ENCODE peak calls at places on chromosomes 2 and 18, in six cellular contexts. T is SHP77 treated with DMSO at 0.1 percent for 48 hours; U is fibroblast of mammary gland; P is stimulated activated CD4-positive, alpha-beta T cell treated with anti-CD3 and anti-CD28 coated beads, Interleukin-4, amount 100 ng/mL, for 1 hour; Y is ovary; V is T-helper 1 cell. C is an unnamed sample.

GRCh38 chr2:233020454-233020853 is 7.4 kb upstream of the NGEF start:
- DNase-seq in T (no peak), U (no peak), P (no peak), Y (no peak), V (no peak), C (no peak)

GRCh38 chr2:23662941-23663729 is 263.8 kb downstream of the ATAD2B start:
- DNase-seq in T (no peak), U (no peak), P (no peak), Y (peak; percentile 56), V (no peak), C (no peak)

GRCh38 chr2:9377461-9378097 is 45.7 kb downstream of the ITGB1BP1 start:
- DNase-seq in T (no peak), U (no peak), P (no peak), Y (no peak), V (no peak), C (no peak)

GRCh38 chr2:62014102-62014501 is 108.6 kb downstream of the COMMD1 start:
- DNase-seq in T (no peak), U (peak; percentile 74), P (no peak), Y (peak; percentile 43), V (no peak), C (no peak)

GRCh38 chr2:135785032-135785431 is 43.4 kb downstream of the UBXN4 start:
- DNase-seq in T (no peak), U (no peak), P (no peak), Y (no peak), V (no peak), C (no peak)

GRCh38 chr2:37149626-37150322 is 7.0 kb downstream of the EIF2AK2 start:
- DNase-seq in T (no peak), U (no peak), P (no peak), Y (no peak), V (no peak), C (no peak)

GRCh38 chr18:11501352-11501751 is 108.0 kb upstream of the SLC35G4 start:
- DNase-seq in T (no peak), U (no peak), P (no peak), Y (no peak), V (no peak), C (no peak)

GRCh38 chr2:27091746-27092695 is 5.4 kb downstream of the KHK start:
- DNase-seq in T (no peak), U (no peak), P (no peak), Y (peak; percentile 14), V (no peak), C (no peak)

GRCh38 chr2:40282428-40282827 is 169.5 kb downstream of the SLC8A1 start:
- DNase-seq in T (no peak), U (peak; percentile 61), P (no peak), Y (no peak), V (no peak), C (no peak)

C was measured in KG1.